ENCODE peak calls at places on chromosomes 5 and 9, in six cellular contexts. V is GM23338; S is endodermal cell; X is effector memory CD4-positive, alpha-beta T cell; Z is ovary; M is esophagus squamous epithelium. Y is an unnamed sample. For H3K27me3 and H3K36me3, the result is how much of the 10 kb centered on the place peaks cover.

GRCh38 chr5:35303152-35303551 is 72.9 kb upstream of the PRLR start:
- DNase-seq in V (no peak), S (no peak), X (no peak), Z (no peak), M (no peak), Y (no peak)

GRCh38 chr9:122126340-122127333 is 32.9 kb downstream of the NDUFA8 start:
- DNase-seq in V (peak), X (no peak), M (no peak), Z (no peak), S (no peak), Y (peak)

GRCh38 chr5:78221964-78222451 is 72.5 kb downstream of the AP3B1 start:
- DNase-seq in Z (no peak), M (no peak), S (peak), V (peak), X (no peak), Y (peak)

GRCh38 chr9:78620764-78621163 is 323.8 kb downstream of the PSAT1 start:
- DNase-seq in V (no peak), X (no peak), M (no peak), S (no peak), Z (no peak), Y (no peak)

GRCh38 chr9:95722141-95722540 is 153.3 kb upstream of the ERCC6L2 start:
- DNase-seq in M (no peak), V (no peak), X (no peak), S (peak), Z (no peak), Y (no peak)

GRCh38 chr9:20473566-20474116 is 148.7 kb downstream of the MLLT3 start:
- DNase-seq in Z (no peak), S (no peak), V (no peak), M (no peak), X (no peak), Y (no peak)

GRCh38 chr5:172437445-172438303 is 16.7 kb downstream of the SH3PXD2B start:
- DNase-seq in V (no peak), M (no peak), S (no peak), X (no peak), Z (no peak), Y (no peak)

GRCh38 chr5:157167219-157167621 is 1.2 kb upstream of the GARIN3 start:
- DNase-seq in S (no peak), Z (no peak), M (no peak), X (no peak), V (no peak), Y (no peak)

GRCh38 chr5:118611332-118611945 is 376.9 kb downstream of the DTWD2 start:
- DNase-seq in X (no peak), Z (no peak), V (peak), S (peak), M (no peak), Y (peak)

GRCh38 chr5:127844631-127845030 is 141.4 kb downstream of the CCDC192 start:
- DNase-seq in M (no peak), Z (no peak), S (peak), X (no peak), V (peak), Y (peak)

GRCh38 chr9:90060256-90060655 is 455.4 kb downstream of the GADD45G start:
- DNase-seq in V (no peak), Z (no peak), X (no peak), M (no peak), S (no peak), Y (no peak)

GRCh38 chr9:20786807-20787206 is 102.7 kb downstream of the FOCAD start:
- DNase-seq in S (no peak), M (no peak), X (no peak), Z (no peak), V (no peak), Y (no peak)

GRCh38 chr5:110463116-110463515 is 263.4 kb downstream of the TMEM232 start:
- DNase-seq in M (no peak), S (no peak), X (no peak), V (no peak), Z (no peak), Y (no peak)

GRCh38 chr5:126098330-126099017 is 324.7 kb upstream of the GRAMD2B start:
- DNase-seq in M (no peak), Z (no peak), X (no peak), S (no peak), V (no peak), Y (no peak)

GRCh38 chr9:137110147-137110910 is 4.2 kb downstream of the DPP7 start:
- DNase-seq in V (no peak), M (no peak), S (no peak), X (no peak), Z (no peak), Y (peak)

GRCh38 chr9:4038182-4038723 is 261.6 kb downstream of the GLIS3 start:
- DNase-seq in Z (no peak), M (no peak), X (no peak), V (no peak), S (no peak), Y (no peak)

GRCh38 chr9:112348257-112348992 is 15.0 kb upstream of the PTBP3 start:
- DNase-seq in X (peak), S (peak), V (peak), M (no peak), Z (peak), Y (peak)

GRCh38 chr5:64693636-64694035 is 3.3 kb downstream of the SHISAL2B start:
- DNase-seq in V (no peak), X (no peak), Z (no peak), S (no peak), M (no peak), Y (no peak)

GRCh38 chr5:64691333-64691732 is 1.0 kb downstream of the SHISAL2B start:
- DNase-seq in S (peak), Z (no peak), M (no peak), V (peak), X (no peak), Y (peak)

GRCh38 chr5:64690104-64690416 is 243 bp upstream of the SHISAL2B start:
- DNase-seq in V (no peak), Z (no peak), M (no peak), S (peak), X (no peak), Y (no peak)

GRCh38 chr5:64688965-64689364 is 1.3 kb upstream of the SHISAL2B start:
- DNase-seq in S (no peak), V (no peak), Z (no peak), M (no peak), X (no peak), Y (no peak)

GRCh38 chr5:64690417-64691151 is at the start of gene SHISAL2B:
- DNase-seq in V (peak), X (no peak), M (no peak), Z (peak), S (peak), Y (peak)
- H3K4me3 ChIP-seq in V (peak), X (no peak), M (peak), Z (peak), S (peak), Y (peak)

DNA sequence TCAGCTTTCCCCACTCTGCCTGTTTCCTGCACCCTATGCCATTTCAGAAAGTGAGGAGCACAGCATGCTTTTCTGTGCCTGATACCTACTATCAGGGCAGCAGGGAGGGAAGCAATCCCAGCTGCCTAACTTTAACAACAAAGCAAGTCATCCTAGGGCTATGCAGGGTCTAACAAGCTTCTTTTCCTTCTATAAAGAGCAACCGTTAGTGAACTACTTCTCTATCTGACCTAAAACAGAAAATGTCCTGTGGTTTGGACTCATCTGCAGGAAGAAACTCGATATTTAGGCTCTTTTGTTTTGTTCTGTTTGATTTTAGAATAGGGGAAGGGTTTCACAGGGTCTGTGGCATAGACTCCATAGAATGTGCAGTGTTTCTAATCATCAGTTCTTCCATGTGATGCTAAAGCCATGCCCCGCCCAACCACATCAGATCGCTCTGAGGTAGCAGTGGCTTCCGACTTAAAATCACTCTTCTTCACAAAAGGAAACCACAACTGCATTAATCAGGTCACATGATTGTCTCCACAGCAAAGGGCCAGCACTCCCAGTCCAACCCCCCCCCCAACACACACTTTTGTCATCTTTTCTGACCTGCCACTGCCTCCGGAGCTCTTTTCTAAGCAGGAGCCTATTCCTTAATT is 71.8 kb downstream of the CFAP90 start:
- DNase-seq in S (no peak), M (no peak), V (no peak), Z (no peak), X (no peak), Y (no peak)
- H3K27me3 ChIP-seq in S (under half), M (under half), V (under half), Z (under half), X (under half), Y (under half)

DNA sequence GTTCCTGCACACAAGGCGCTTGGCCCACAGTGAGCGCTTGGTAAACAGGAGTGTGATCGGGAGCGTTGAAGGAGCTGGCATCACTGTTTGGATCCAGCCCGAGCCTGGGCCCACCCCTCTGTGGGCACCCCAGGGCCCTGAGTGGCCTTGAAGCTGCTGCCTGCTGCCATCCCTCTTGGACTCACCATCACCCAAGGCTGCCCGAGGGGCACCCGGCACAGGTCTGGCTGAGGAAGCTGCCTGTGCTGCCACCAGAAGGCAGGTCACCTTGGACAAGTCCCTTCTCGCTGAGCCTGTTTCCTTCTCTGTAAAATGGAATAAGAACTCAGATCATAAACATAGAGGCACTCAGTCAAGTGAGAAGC is 53.6 kb downstream of the LRSAM1 start:
- DNase-seq in V (no peak), Z (no peak), X (no peak), S (no peak), M (no peak), Y (no peak)
- H3K36me3 ChIP-seq in V (under half), Z (under half), X (under half), S (under half), M (half or more), Y (under half)

GRCh38 chr5:88805151-88805784 is 77.7 kb downstream of the MEF2C start:
- DNase-seq in M (no peak), Z (no peak), S (no peak), V (no peak), X (no peak), Y (no peak)
- H3K4me3 ChIP-seq in M (no peak), Z (no peak), S (no peak), V (no peak), X (no peak), Y (no peak)

DNA sequence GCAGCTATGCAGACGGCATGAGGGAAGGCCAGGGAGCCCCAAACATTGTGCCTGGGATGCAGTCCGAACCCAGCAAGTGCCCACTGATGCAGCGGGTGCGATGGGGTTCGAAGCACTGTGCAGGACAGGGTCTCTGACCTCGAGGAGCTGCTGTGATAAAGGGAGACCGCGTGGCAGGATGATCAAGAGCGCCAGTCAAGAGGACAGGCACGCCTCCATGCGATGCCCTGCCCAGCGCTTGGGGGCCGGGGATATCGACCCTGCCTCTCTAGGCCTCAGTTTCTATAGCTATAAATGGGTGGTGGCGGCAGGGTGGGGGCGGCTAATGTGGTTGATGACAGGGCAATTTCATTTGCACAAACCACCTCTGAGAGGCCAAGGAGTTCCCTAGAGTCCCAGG is 84.7 kb upstream of the BARHL1 start:
- DNase-seq in M (no peak), X (no peak), S (no peak), V (no peak), Z (no peak), Y (no peak)
- H3K27me3 ChIP-seq in M (half or more), X (under half), S (under half), V (under half), Z (under half), Y (under half)

GRCh38 chr5:10653751-10654400 is 90.0 kb downstream of the ANKRD33B start:
- DNase-seq in X (no peak), Z (no peak), S (no peak), M (no peak), V (no peak), Y (peak)

GRCh38 chr5:10653033-10653432 is 89.2 kb downstream of the ANKRD33B start:
- DNase-seq in Z (no peak), X (no peak), M (no peak), S (no peak), V (no peak), Y (no peak)

GRCh38 chr5:10655041-10655685 is 91.3 kb downstream of the ANKRD33B start:
- DNase-seq in X (no peak), Z (no peak), M (no peak), S (no peak), V (no peak), Y (no peak)

GRCh38 chr5:10655686-10656075 is 91.8 kb downstream of the ANKRD33B start:
- DNase-seq in S (peak), M (no peak), Z (no peak), X (no peak), V (no peak), Y (peak)

DNA sequence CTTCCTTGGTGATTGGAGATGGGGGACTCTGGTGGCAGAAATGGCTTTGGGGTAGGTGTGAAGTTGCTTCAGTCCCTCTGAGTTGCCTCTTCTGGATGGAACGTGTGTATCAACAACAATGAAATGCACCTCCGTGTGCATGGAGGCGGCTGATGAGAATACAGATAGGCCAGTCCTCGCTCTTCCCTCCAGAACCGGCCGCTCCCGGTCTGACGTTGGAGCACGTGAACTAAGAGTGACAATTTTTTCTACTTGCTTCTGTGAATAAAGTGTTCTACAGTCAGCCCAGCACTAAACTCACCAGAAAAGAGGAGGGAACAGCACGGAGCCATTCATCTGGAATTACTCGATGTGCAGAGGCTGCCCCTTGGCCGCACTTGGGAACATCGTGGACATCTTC is 90.7 kb downstream of the ANKRD33B start:
- DNase-seq in Z (no peak), X (no peak), M (no peak), V (no peak), S (no peak), Y (no peak)
- H3K36me3 ChIP-seq in Z (under half), X (under half), M (under half), V (under half), S (under half), Y (under half)

GRCh38 chr9:117414220-117414905 is 494 bp downstream of the ASTN2 start:
- DNase-seq in X (no peak), M (no peak), S (peak), V (peak), Z (peak), Y (peak)
- H3K4me3 ChIP-seq in X (no peak), M (peak), S (peak), V (peak), Z (peak), Y (peak)

Y was measured in H7.